ENCODE peak calls at places on chromosomes 6 and 20, in six cellular contexts. One of them, this sample, is unnamed.

GRCh38 chr6:152271681-152272464 is 365.3 kb downstream of the SYNE1 start:
- DNase-seq in activated naive CD4-positive, alpha-beta T cell: no peak
- DNase-seq in SJCRH30: peak
- DNase-seq in GM04504: no peak
- DNase-seq in RWPE1: peak
- DNase-seq in choroid plexus epithelial cell: peak
- DNase-seq in this sample: no peak

GRCh38 chr20:51695574-51696303 is 72.5 kb downstream of the ATP9A start:
- DNase-seq in activated naive CD4-positive, alpha-beta T cell: no peak
- DNase-seq in SJCRH30: peak
- DNase-seq in GM04504: peak
- DNase-seq in RWPE1: peak
- DNase-seq in choroid plexus epithelial cell: peak
- DNase-seq in this sample: no peak

GRCh38 chr20:60009826-60010616 is 51.8 kb downstream of the CDH26 start:
- DNase-seq in activated naive CD4-positive, alpha-beta T cell: no peak
- DNase-seq in SJCRH30: peak
- DNase-seq in GM04504: no peak
- DNase-seq in RWPE1: no peak
- DNase-seq in choroid plexus epithelial cell: no peak
- DNase-seq in this sample: no peak

GRCh38 chr6:36052092-36052491 is 24.5 kb downstream of the MAPK14 start:
- DNase-seq in activated naive CD4-positive, alpha-beta T cell: no peak
- DNase-seq in SJCRH30: no peak
- DNase-seq in GM04504: no peak
- DNase-seq in RWPE1: no peak
- DNase-seq in choroid plexus epithelial cell: no peak
- DNase-seq in this sample: no peak

GRCh38 chr6:107488875-107489635 is 862 bp upstream of the SOBP start:
- DNase-seq in activated naive CD4-positive, alpha-beta T cell: no peak
- DNase-seq in SJCRH30: peak
- DNase-seq in GM04504: no peak
- DNase-seq in RWPE1: peak
- DNase-seq in choroid plexus epithelial cell: peak
- DNase-seq in this sample: no peak

GRCh38 chr20:25000268-25000801 is 7.8 kb upstream of the APMAP start:
- DNase-seq in activated naive CD4-positive, alpha-beta T cell: no peak
- DNase-seq in SJCRH30: no peak
- DNase-seq in GM04504: peak
- DNase-seq in RWPE1: peak
- DNase-seq in choroid plexus epithelial cell: peak
- DNase-seq in this sample: no peak

GRCh38 chr6:41939848-41940758 is 1.5 kb downstream of the CCND3 start:
- DNase-seq in activated naive CD4-positive, alpha-beta T cell: no peak
- DNase-seq in SJCRH30: peak
- DNase-seq in GM04504: no peak
- DNase-seq in RWPE1: no peak
- DNase-seq in choroid plexus epithelial cell: peak
- DNase-seq in this sample: no peak

GRCh38 chr6:91509711-91510110 is 922.8 kb upstream of the MAP3K7 start:
- DNase-seq in activated naive CD4-positive, alpha-beta T cell: no peak
- DNase-seq in SJCRH30: no peak
- DNase-seq in GM04504: no peak
- DNase-seq in RWPE1: no peak
- DNase-seq in choroid plexus epithelial cell: no peak
- DNase-seq in this sample: no peak

GRCh38 chr20:62636446-62636845 is 5.9 kb upstream of the SLCO4A1 start:
- DNase-seq in activated naive CD4-positive, alpha-beta T cell: no peak
- DNase-seq in SJCRH30: peak
- DNase-seq in GM04504: no peak
- DNase-seq in RWPE1: no peak
- DNase-seq in choroid plexus epithelial cell: peak
- DNase-seq in this sample: no peak

GRCh38 chr6:161327360-161327953 is 53.6 kb upstream of the AGPAT4 start:
- DNase-seq in activated naive CD4-positive, alpha-beta T cell: no peak
- DNase-seq in SJCRH30: peak
- DNase-seq in GM04504: no peak
- DNase-seq in RWPE1: no peak
- DNase-seq in choroid plexus epithelial cell: no peak
- DNase-seq in this sample: no peak

GRCh38 chr6:31092769-31093505 is 19.4 kb downstream of the C6orf15 start:
- DNase-seq in activated naive CD4-positive, alpha-beta T cell: no peak
- DNase-seq in SJCRH30: no peak
- DNase-seq in GM04504: no peak
- DNase-seq in RWPE1: no peak
- DNase-seq in choroid plexus epithelial cell: no peak
- DNase-seq in this sample: no peak

GRCh38 chr20:56348746-56349145 is 10.0 kb upstream of the FAM210B start:
- DNase-seq in activated naive CD4-positive, alpha-beta T cell: no peak
- DNase-seq in SJCRH30: no peak
- DNase-seq in GM04504: no peak
- DNase-seq in RWPE1: no peak
- DNase-seq in choroid plexus epithelial cell: no peak
- DNase-seq in this sample: no peak

GRCh38 chr20:31670371-31671228 is 32.9 kb downstream of the COX4I2 start:
- DNase-seq in activated naive CD4-positive, alpha-beta T cell: no peak
- DNase-seq in SJCRH30: peak
- DNase-seq in GM04504: no peak
- DNase-seq in RWPE1: no peak
- DNase-seq in choroid plexus epithelial cell: peak
- DNase-seq in this sample: no peak

GRCh38 chr6:140050232-140050995 is 676.0 kb upstream of the CITED2 start:
- DNase-seq in activated naive CD4-positive, alpha-beta T cell: no peak
- DNase-seq in SJCRH30: no peak
- DNase-seq in GM04504: no peak
- DNase-seq in RWPE1: no peak
- DNase-seq in choroid plexus epithelial cell: no peak
- DNase-seq in this sample: no peak

GRCh38 chr6:56714273-56714672 is 71.6 kb upstream of the DST start:
- DNase-seq in activated naive CD4-positive, alpha-beta T cell: no peak
- DNase-seq in SJCRH30: no peak
- DNase-seq in GM04504: no peak
- DNase-seq in RWPE1: no peak
- DNase-seq in choroid plexus epithelial cell: no peak
- DNase-seq in this sample: no peak

GRCh38 chr20:9532069-9532809 is 17.8 kb downstream of the LAMP5 start:
- DNase-seq in activated naive CD4-positive, alpha-beta T cell: no peak
- DNase-seq in SJCRH30: peak
- DNase-seq in GM04504: peak
- DNase-seq in RWPE1: no peak
- DNase-seq in choroid plexus epithelial cell: no peak
- DNase-seq in this sample: no peak

GRCh38 chr6:132506869-132507813 is 5.8 kb downstream of the STX7 start:
- DNase-seq in activated naive CD4-positive, alpha-beta T cell: no peak
- DNase-seq in SJCRH30: no peak
- DNase-seq in GM04504: no peak
- DNase-seq in RWPE1: no peak
- DNase-seq in choroid plexus epithelial cell: no peak
- DNase-seq in this sample: no peak

GRCh38 chr6:113539202-113539601 is 317.9 kb upstream of the MARCKS start:
- DNase-seq in activated naive CD4-positive, alpha-beta T cell: no peak
- DNase-seq in SJCRH30: no peak
- DNase-seq in GM04504: no peak
- DNase-seq in RWPE1: no peak
- DNase-seq in choroid plexus epithelial cell: peak
- DNase-seq in this sample: no peak

GRCh38 chr20:46828471-46828870 is 66.2 kb upstream of the EYA2 start:
- DNase-seq in activated naive CD4-positive, alpha-beta T cell: no peak
- DNase-seq in SJCRH30: no peak
- DNase-seq in GM04504: peak
- DNase-seq in RWPE1: no peak
- DNase-seq in choroid plexus epithelial cell: peak
- DNase-seq in this sample: no peak

GRCh38 chr6:82783587-82784253 is 281.9 kb downstream of the UBE3D start:
- DNase-seq in activated naive CD4-positive, alpha-beta T cell: no peak
- DNase-seq in SJCRH30: peak
- DNase-seq in GM04504: no peak
- DNase-seq in RWPE1: no peak
- DNase-seq in choroid plexus epithelial cell: no peak
- DNase-seq in this sample: no peak

GRCh38 chr20:18533978-18534644 is 26.4 kb downstream of the SEC23B start:
- DNase-seq in activated naive CD4-positive, alpha-beta T cell: no peak
- DNase-seq in SJCRH30: no peak
- DNase-seq in GM04504: no peak
- DNase-seq in RWPE1: no peak
- DNase-seq in choroid plexus epithelial cell: no peak
- DNase-seq in this sample: no peak

GRCh38 chr20:2195614-2196013 is 94.0 kb downstream of the STK35 start:
- DNase-seq in activated naive CD4-positive, alpha-beta T cell: no peak
- DNase-seq in SJCRH30: no peak
- DNase-seq in GM04504: no peak
- DNase-seq in RWPE1: no peak
- DNase-seq in choroid plexus epithelial cell: no peak
- DNase-seq in this sample: no peak

GRCh38 chr6:16276991-16277981 is 38.9 kb downstream of the GMPR start:
- DNase-seq in activated naive CD4-positive, alpha-beta T cell: no peak
- DNase-seq in SJCRH30: peak
- DNase-seq in GM04504: peak
- DNase-seq in RWPE1: peak
- DNase-seq in choroid plexus epithelial cell: peak
- DNase-seq in this sample: no peak

GRCh38 chr20:9092101-9092500 is 23.2 kb downstream of the PLCB4 start:
- DNase-seq in activated naive CD4-positive, alpha-beta T cell: no peak
- DNase-seq in SJCRH30: no peak
- DNase-seq in GM04504: no peak
- DNase-seq in RWPE1: no peak
- DNase-seq in choroid plexus epithelial cell: no peak
- DNase-seq in this sample: no peak

GRCh38 chr6:108175592-108176279 is 9.9 kb downstream of the NR2E1 start:
- DNase-seq in activated naive CD4-positive, alpha-beta T cell: no peak
- DNase-seq in SJCRH30: no peak
- DNase-seq in GM04504: no peak
- DNase-seq in RWPE1: no peak
- DNase-seq in choroid plexus epithelial cell: no peak
- DNase-seq in this sample: no peak

GRCh38 chr6:30826961-30827342 is 57.4 kb upstream of the DDR1 start:
- DNase-seq in activated naive CD4-positive, alpha-beta T cell: no peak
- DNase-seq in SJCRH30: peak
- DNase-seq in GM04504: no peak
- DNase-seq in RWPE1: peak
- DNase-seq in choroid plexus epithelial cell: no peak
- DNase-seq in this sample: no peak

GRCh38 chr6:37049990-37050853 is 44.8 kb downstream of the FGD2 start:
- DNase-seq in activated naive CD4-positive, alpha-beta T cell: peak
- DNase-seq in SJCRH30: no peak
- DNase-seq in GM04504: no peak
- DNase-seq in RWPE1: no peak
- DNase-seq in choroid plexus epithelial cell: no peak
- DNase-seq in this sample: no peak

GRCh38 chr6:168908166-168908565 is 345.5 kb downstream of the THBS2 start:
- DNase-seq in activated naive CD4-positive, alpha-beta T cell: no peak
- DNase-seq in SJCRH30: no peak
- DNase-seq in GM04504: peak
- DNase-seq in RWPE1: peak
- DNase-seq in choroid plexus epithelial cell: peak
- DNase-seq in this sample: no peak

GRCh38 chr6:107114872-107115694 is at the start of gene BEND3:
- DNase-seq in activated naive CD4-positive, alpha-beta T cell: no peak
- DNase-seq in SJCRH30: peak
- DNase-seq in GM04504: no peak
- DNase-seq in RWPE1: peak
- DNase-seq in choroid plexus epithelial cell: peak
- DNase-seq in this sample: no peak

GRCh38 chr6:143620461-143620860 is 57.3 kb upstream of the PHACTR2 start:
- DNase-seq in activated naive CD4-positive, alpha-beta T cell: no peak
- DNase-seq in SJCRH30: peak
- DNase-seq in GM04504: no peak
- DNase-seq in RWPE1: no peak
- DNase-seq in choroid plexus epithelial cell: peak
- DNase-seq in this sample: no peak

GRCh38 chr6:42075159-42075838 is 25.0 kb downstream of the TAF8 start:
- DNase-seq in activated naive CD4-positive, alpha-beta T cell: peak
- DNase-seq in SJCRH30: peak
- DNase-seq in GM04504: peak
- DNase-seq in RWPE1: peak
- DNase-seq in choroid plexus epithelial cell: peak
- DNase-seq in this sample: peak

GRCh38 chr6:84065718-84066290 is 32.2 kb downstream of the MRAP2 start:
- DNase-seq in activated naive CD4-positive, alpha-beta T cell: no peak
- DNase-seq in SJCRH30: peak
- DNase-seq in GM04504: peak
- DNase-seq in RWPE1: peak
- DNase-seq in choroid plexus epithelial cell: peak
- DNase-seq in this sample: no peak

GRCh38 chr20:17843246-17844132 is 125.1 kb downstream of the SNX5 start:
- DNase-seq in activated naive CD4-positive, alpha-beta T cell: no peak
- DNase-seq in SJCRH30: no peak
- DNase-seq in GM04504: peak
- DNase-seq in RWPE1: peak
- DNase-seq in choroid plexus epithelial cell: peak
- DNase-seq in this sample: no peak

GRCh38 chr6:11241793-11242201 is 9.3 kb upstream of the NEDD9 start:
- DNase-seq in activated naive CD4-positive, alpha-beta T cell: no peak
- DNase-seq in SJCRH30: no peak
- DNase-seq in GM04504: no peak
- DNase-seq in RWPE1: no peak
- DNase-seq in choroid plexus epithelial cell: peak
- DNase-seq in this sample: no peak

GRCh38 chr6:21200056-21200870 is 393.3 kb upstream of the SOX4 start:
- DNase-seq in activated naive CD4-positive, alpha-beta T cell: no peak
- DNase-seq in SJCRH30: no peak
- DNase-seq in GM04504: no peak
- DNase-seq in RWPE1: no peak
- DNase-seq in choroid plexus epithelial cell: peak
- DNase-seq in this sample: no peak

GRCh38 chr6:34922177-34922663 is 33.2 kb downstream of the ANKS1A start:
- DNase-seq in activated naive CD4-positive, alpha-beta T cell: no peak
- DNase-seq in SJCRH30: no peak
- DNase-seq in GM04504: peak
- DNase-seq in RWPE1: peak
- DNase-seq in choroid plexus epithelial cell: peak
- DNase-seq in this sample: no peak

This sample was measured in omental fat pad.